ENCODE peak calls at places on chromosome X, in seven cellular contexts. X is NCI-H1092 treated with DMSO at 0.1 percent for 48 hours; K is H9; N is iris pigment epithelial cell; B is ascending aorta; I is posterior cingulate gyrus; P is activated CD4-positive, alpha-beta T cell treated with anti-CD3 and anti-CD28 coated beads, Interleukin-2, amount 10 ng/mL, durations not matched to agents 7 days and 5 days. Z is an unnamed sample.

GRCh38 chrX:149830192-149830873 is 48.6 kb downstream of the MAGEA9 start:
- DNase-seq in X (peak), I (peak), K (peak), N (peak), B (no peak), P (peak), Z (peak)

GRCh38 chrX:1416327-1416784 is 24.4 kb upstream of the SLC25A6 start:
- DNase-seq in B (no peak), K (no peak), N (no peak), I (peak), P (no peak), X (no peak), Z (no peak)

GRCh38 chrX:109890910-109891502 is 111.9 kb upstream of the TMEM164 start:
- DNase-seq in N (peak), K (peak), B (peak), I (peak), P (peak), X (peak), Z (peak)

GRCh38 chrX:261167-261857 is 19.9 kb upstream of the PLCXD1 start:
- DNase-seq in B (peak), K (peak), P (no peak), N (peak), X (no peak), I (peak), Z (no peak)

GRCh38 chrX:11929476-11929875 is 171.4 kb downstream of the MSL3 start:
- DNase-seq in B (no peak), N (peak), X (no peak), P (no peak), K (no peak), I (no peak), Z (peak)

GRCh38 chrX:3094261-3094660 is 53.0 kb downstream of the ARSF start:
- DNase-seq in I (no peak), B (no peak), N (peak), P (no peak), X (no peak), K (no peak), Z (peak)

GRCh38 chrX:3711331-3711917 is 2.0 kb downstream of the PRKX start:
- DNase-seq in B (peak), X (no peak), P (no peak), I (no peak), K (no peak), N (no peak), Z (no peak)

GRCh38 chrX:132272826-132273225 is 53.6 kb upstream of the RAP2C start:
- DNase-seq in K (no peak), N (no peak), I (no peak), B (no peak), X (no peak), P (no peak), Z (no peak)

GRCh38 chrX:148043456-148043855 is 62.3 kb downstream of the FMR1NB start:
- DNase-seq in N (peak), X (no peak), I (no peak), B (no peak), K (no peak), P (no peak), Z (peak)

GRCh38 chrX:123311486-123311885 is 127.4 kb downstream of the GRIA3 start:
- DNase-seq in K (no peak), P (no peak), N (no peak), B (no peak), I (no peak), X (no peak), Z (peak)

GRCh38 chrX:17655232-17656034 is 81.9 kb upstream of the SCML1 start:
- DNase-seq in P (no peak), B (no peak), N (no peak), K (peak), I (peak), X (no peak), Z (peak)

GRCh38 chrX:87961471-87961870 is 443.9 kb downstream of the KLHL4 start:
- DNase-seq in B (no peak), N (no peak), P (no peak), X (no peak), K (no peak), I (no peak), Z (no peak)

GRCh38 chrX:138711399-138712347 is at the start of gene FGF13:
- DNase-seq in K (peak), I (peak), N (peak), B (peak), X (peak), P (no peak), Z (peak)

GRCh38 chrX:150774798-150775568 is 81.8 kb downstream of the MTMR1 start:
- DNase-seq in N (no peak), X (no peak), B (no peak), K (no peak), P (no peak), I (peak), Z (no peak)

GRCh38 chrX:108537005-108537404 is 97.4 kb downstream of the COL4A5 start:
- DNase-seq in I (no peak), N (peak), K (no peak), X (peak), B (no peak), P (peak), Z (peak)